ENCODE peak calls at places on chromosome 1, in four cellular contexts. Y is ovary, W is body of pancreas, V is HepG2. G is an unnamed sample.

GRCh38 chr1:172778461-172779455 is 119.9 kb downstream of the FASLG start:
- DNase-seq in Y (no peak), W (no peak), V (no peak), G (no peak)

GRCh38 chr1:29236993-29237905 is 927 bp downstream of the PTPRU start:
- DNase-seq in Y (peak), W (peak), V (peak), G (peak)

GRCh38 chr1:224193319-224193966 is 10.4 kb downstream of the DEGS1 start:
- DNase-seq in Y (no peak), W (no peak), V (no peak), G (no peak)

GRCh38 chr1:76826072-76826827 is 41.0 kb upstream of the ST6GALNAC5 start:
- DNase-seq in Y (no peak), W (no peak), V (no peak), G (no peak)

GRCh38 chr1:78176448-78176847 is 130.7 kb downstream of the GIPC2 start:
- DNase-seq in Y (no peak), W (peak), V (no peak), G (peak)

GRCh38 chr1:98385691-98386090 is 275.8 kb upstream of the SNX7 start:
- DNase-seq in Y (no peak), W (no peak), V (no peak), G (no peak)

GRCh38 chr1:15153184-15153841 is at the start of gene TMEM51:
- DNase-seq in Y (peak), W (peak), V (peak), G (peak)

GRCh38 chr1:55640708-55641473 is 425.7 kb upstream of the USP24 start:
- DNase-seq in Y (peak), W (peak), V (peak), G (peak)

GRCh38 chr1:57138432-57139078 is 172.7 kb upstream of the C8B start:
- DNase-seq in Y (no peak), W (no peak), V (no peak), G (no peak)

GRCh38 chr1:228655796-228656394 is 79.4 kb upstream of the RHOU start:
- DNase-seq in Y (no peak), W (no peak), V (peak), G (no peak)

GRCh38 chr1:75985827-75986226 is 53.6 kb upstream of the ASB17 start:
- DNase-seq in Y (no peak), W (no peak), V (no peak), G (no peak)

GRCh38 chr1:70462611-70463010 is 51.5 kb downstream of the CTH start:
- DNase-seq in Y (no peak), W (no peak), V (no peak), G (no peak)

GRCh38 chr1:222788328-222789156 is 26.3 kb upstream of the DISP1 start:
- DNase-seq in Y (no peak), W (no peak), V (no peak), G (no peak)

GRCh38 chr1:57307382-57307781 is 116.5 kb downstream of the DAB1 start:
- DNase-seq in Y (no peak), W (peak), V (no peak), G (no peak)

GRCh38 chr1:234725177-234726132 is 115.5 kb upstream of the IRF2BP2 start:
- DNase-seq in Y (peak), W (peak), V (no peak), G (peak)

GRCh38 chr1:59142663-59143487 is 154.0 kb upstream of the FGGY start:
- DNase-seq in Y (no peak), W (peak), V (peak), G (no peak)

DNA sequence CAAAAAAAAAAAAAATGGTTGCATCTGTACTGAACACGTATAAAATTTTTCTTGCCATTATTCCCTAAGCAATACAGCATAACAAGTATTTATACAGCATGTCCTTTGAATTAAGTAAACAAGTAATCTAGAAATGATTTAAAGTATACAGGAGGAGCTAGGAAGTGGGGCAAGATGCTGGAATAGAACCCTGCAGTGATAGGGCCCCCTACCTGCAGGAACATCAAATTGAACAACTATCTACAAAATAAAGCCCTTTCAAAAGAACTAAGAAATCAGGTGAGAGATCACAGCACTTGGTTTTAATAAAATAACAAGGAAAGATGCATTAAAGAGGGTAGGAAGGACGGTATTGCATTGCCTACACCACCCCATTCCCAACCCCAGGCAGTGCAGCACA is 10.9 kb downstream of the TSHB start:
- DNase-seq in Y (no peak), W (no peak), V (no peak), G (no peak)
- TF ChIP-seq CTCF in Y (no peak), W (no peak), V (no peak), G (no peak)

DNA sequence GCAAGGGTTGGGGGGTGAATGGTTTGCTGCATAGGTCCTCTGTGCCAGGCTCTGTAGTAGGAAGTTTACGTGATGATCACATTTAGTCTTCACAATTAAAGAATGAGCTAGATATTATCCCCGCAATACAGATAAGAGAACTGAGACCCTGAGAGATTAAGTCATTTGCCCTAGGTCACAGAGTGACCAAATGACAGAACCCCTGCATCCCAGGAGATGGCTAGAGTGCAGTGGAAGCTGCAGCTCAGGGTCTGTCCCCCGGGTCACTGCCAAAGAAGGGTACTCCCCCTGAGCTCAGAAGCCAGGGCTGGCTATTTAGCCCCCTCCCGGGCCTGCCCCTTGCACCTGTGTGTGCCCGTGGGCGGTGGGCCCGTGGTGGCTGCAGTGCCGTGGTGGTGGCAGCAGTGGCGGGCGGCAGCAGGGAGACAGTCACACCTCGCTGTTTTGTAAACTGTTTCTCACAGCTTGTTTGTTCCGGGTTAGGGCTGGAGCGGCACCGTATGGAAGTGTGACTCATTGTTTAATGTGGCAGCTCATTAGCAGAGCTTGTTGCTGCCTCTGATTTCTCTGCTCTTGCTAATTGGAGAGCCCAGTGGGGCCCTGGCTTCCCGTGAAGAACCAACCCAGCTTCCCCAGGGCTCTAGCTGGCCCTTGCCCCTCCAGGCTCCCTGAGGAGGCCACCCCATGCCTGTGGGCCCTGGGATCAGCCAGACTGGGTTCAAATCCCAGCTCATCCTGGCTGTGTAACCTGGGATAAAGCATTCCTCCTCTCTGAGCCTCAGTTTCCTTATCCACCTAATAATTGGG is 19.3 kb upstream of the FOXO6 start:
- DNase-seq in Y (no peak), W (peak), V (no peak), G (no peak)
- H3K4me3 ChIP-seq in Y (no peak), W (no peak), V (no peak), G (no peak)

DNA sequence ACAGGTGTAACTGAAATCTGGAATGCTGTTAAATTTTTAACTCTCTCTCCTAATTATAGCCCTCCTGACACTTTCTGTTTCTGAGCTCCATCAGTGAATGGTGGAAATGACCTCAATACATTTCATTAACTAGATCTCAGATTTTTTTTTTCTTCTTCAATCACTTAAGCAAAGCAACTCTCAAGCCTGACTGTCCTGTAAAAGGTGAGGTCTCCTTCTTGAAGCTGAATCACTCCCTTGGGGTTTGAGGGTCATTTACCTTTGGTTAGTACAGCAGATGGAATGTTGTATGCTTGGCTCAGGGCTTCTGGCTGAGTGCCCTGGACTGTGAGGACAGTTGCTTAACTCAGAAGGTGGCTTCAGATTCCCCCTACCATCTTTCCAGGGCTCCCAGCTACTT is 518.7 kb downstream of the PTPRC start:
- DNase-seq in Y (no peak), W (no peak), V (no peak), G (no peak)
- TF ChIP-seq POLR2A in Y (no peak), W (no peak), V (no peak), G (no peak)

GRCh38 chr1:3644273-3644672 is 5.6 kb downstream of the WRAP73 start:
- DNase-seq in Y (no peak), W (no peak), V (no peak), G (no peak)
- TF ChIP-seq CTCF in Y (no peak), W (no peak), V (no peak), G (no peak)

GRCh38 chr1:181482001-181482430 is 1.3 kb upstream of the CACNA1E start:
- DNase-seq in Y (no peak), W (no peak), V (no peak), G (no peak)
- H3K4me3 ChIP-seq in Y (no peak), W (no peak), V (no peak), G (no peak)